ENCODE peak calls at places on chromosomes 7 and 10, in nine cellular contexts. K is kidney, U is brain microvascular endothelial cell, F is GM12865, B is heart right ventricle, G is colonic mucosa, Z is HCT116, S is right lobe of liver, I is AG10803. V is an unnamed sample.

GRCh38 chr7:151012921-151013347 is 11.4 kb downstream of the ATG9B start:
- DNase-seq in K (peak; percentile 69), I (peak; percentile 28), G (no peak), U (peak; percentile 33), F (no peak), Z (no peak), B (no peak), S (no peak), V (no peak)

GRCh38 chr10:73017955-73018480 is 63.4 kb upstream of the PLA2G12B start:
- DNase-seq in S (no peak), K (no peak), B (peak; percentile 23), U (no peak), F (no peak), I (peak; percentile 44), G (no peak), Z (no peak), V (peak; percentile 18)

GRCh38 chr7:14389052-14389988 is 399.9 kb upstream of the ETV1 start:
- DNase-seq in B (no peak), Z (no peak), S (no peak), U (no peak), F (no peak), I (no peak), G (no peak), K (no peak), V (no peak)

GRCh38 chr7:134744569-134744968 is 34.9 kb upstream of the CALD1 start:
- DNase-seq in S (no peak), F (no peak), I (no peak), G (no peak), U (no peak), K (no peak), Z (no peak), B (no peak), V (no peak)

GRCh38 chr7:139914306-139914747 is 85.3 kb downstream of the TBXAS1 start:
- DNase-seq in Z (no peak), G (no peak), F (no peak), S (no peak), K (no peak), B (no peak), I (peak; percentile 53), U (peak; percentile 18), V (peak; percentile 63)

GRCh38 chr7:51666751-51667150 is 350.1 kb upstream of the COBL start:
- DNase-seq in Z (no peak), B (no peak), S (no peak), K (no peak), U (no peak), G (no peak), F (no peak), I (no peak), V (no peak)

GRCh38 chr10:75230600-75231038 is 5.1 kb downstream of the COMTD1 start:
- DNase-seq in K (peak; percentile 94), U (peak; percentile 92), B (peak; percentile 90), S (peak; percentile 89), I (peak; percentile 83), G (peak; percentile 94), Z (peak; percentile 67), F (peak; percentile 93), V (peak; percentile 87)

GRCh38 chr10:36349445-36350063 is 707.5 kb upstream of the FZD8 start:
- DNase-seq in Z (no peak), I (peak; percentile 88), S (no peak), K (no peak), G (no peak), B (no peak), U (peak; percentile 95), F (no peak), V (peak; percentile 67)

GRCh38 chr7:126727930-126728331 is 524.8 kb downstream of the GRM8 start:
- DNase-seq in B (no peak), S (no peak), U (peak; percentile 83), G (no peak), I (peak; percentile 35), F (no peak), K (no peak), Z (no peak), V (no peak)

GRCh38 chr10:119132521-119133345 is 28.8 kb downstream of the DENND10 start:
- DNase-seq in B (no peak), F (no peak), S (no peak), U (no peak), I (no peak), G (no peak), K (no peak), Z (no peak), V (no peak)

GRCh38 chr7:24932389-24932788 is 47.6 kb downstream of the OSBPL3 start:
- DNase-seq in K (no peak), U (no peak), G (no peak), I (no peak), S (no peak), Z (no peak), F (no peak), B (no peak), V (no peak)

DNA sequence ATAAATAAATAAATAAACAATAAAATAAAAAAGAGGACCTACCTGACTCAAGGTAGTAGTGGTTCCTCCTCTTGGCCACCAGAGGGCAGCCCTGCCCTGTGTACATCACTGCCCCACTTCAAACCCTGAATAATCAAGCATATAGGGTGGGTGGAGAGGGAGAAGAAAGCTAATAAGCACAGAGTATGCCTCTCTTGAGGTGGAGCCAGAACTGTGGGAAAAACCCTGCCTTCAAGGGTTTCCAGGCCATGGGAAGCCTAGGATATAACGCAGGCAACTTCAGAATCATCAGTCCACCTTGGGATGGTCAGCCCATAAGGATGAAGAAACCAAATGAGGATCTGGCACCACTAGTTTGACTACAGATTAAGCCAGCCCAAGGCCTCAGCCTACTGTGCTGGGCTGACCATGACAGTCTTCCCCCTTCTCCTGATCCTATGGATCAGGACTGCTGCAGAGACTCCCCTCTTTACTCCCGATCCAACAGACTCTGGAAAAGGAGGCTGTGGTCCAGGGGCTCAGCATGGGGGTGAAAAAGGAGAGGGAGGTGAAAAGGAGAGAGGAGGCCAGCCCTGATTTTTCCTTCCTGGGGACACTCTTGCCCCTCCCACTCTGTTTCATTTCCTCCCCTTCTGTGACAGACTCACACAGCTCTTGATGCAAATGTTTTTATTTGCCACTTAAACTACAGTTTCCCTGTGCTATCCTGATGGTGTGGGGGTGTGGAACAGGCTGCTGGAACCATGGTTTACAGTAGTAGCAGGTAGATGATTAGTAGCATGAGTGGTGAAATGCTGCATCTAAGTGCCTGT is 10.1 kb downstream of the AVPI1 start:
- DNase-seq in F (peak; percentile 66), Z (no peak), G (no peak), B (no peak), S (no peak), K (no peak), U (no peak), I (peak; percentile 63), V (peak; percentile 64)
- TF ChIP-seq CTCF in F (peak; percentile 88), Z (peak; percentile 88), G (peak; percentile 87), B (peak; percentile 80), S (peak; percentile 93), K (peak; percentile 84), U (peak; percentile 89), I (peak; percentile 94), V (peak; percentile 91)

GRCh38 chr10:105974803-105975456 is 1189.6 kb downstream of the SORCS1 start:
- DNase-seq in F (peak; percentile 60), K (no peak), B (peak; percentile 14), I (peak; percentile 29), U (no peak), G (no peak), Z (no peak), S (peak; percentile 52), V (peak; percentile 34)
- H3K4me3 ChIP-seq in F (peak overlapping the region; percentile 4), K (peak overlapping the region; percentile 29), B (no peak overlapping the region), I (peak overlapping the region; percentile 46), U (no peak overlapping the region), G (no peak overlapping the region), Z (no peak overlapping the region), S (peak overlapping the region; percentile 32), V (peak overlapping the region; percentile 11)

DNA sequence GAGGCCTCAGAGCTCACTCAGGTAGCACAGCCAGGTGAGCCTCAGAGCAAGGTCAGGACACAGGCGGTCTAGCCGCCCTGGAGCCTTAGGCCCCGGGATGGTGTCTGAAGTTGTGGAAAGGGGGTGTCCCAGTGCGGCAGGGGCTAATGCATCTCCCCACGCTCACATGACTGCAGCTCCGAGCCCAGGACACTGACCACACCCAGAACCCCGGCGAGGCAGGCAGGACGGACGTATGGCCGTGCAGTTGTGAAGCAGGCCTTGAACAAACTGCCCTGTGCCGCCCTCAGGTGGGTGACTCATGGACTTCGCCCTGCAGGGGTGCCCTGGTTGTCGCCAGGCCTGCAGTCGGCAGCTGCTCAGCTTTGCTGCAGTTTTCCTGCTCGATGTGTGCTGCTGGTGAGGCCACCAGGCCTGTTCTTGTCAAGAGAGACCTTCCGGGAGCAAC is 5.0 kb upstream of the PRKAR1B start:
- DNase-seq in S (peak; percentile 79), I (no peak), K (no peak), B (peak; percentile 66), Z (peak; percentile 24), F (peak; percentile 17), G (peak; percentile 86), U (peak; percentile 24), V (peak; percentile 47)
- TF ChIP-seq CTCF in S (peak; percentile 18), I (no peak), K (peak; percentile 20), B (peak; percentile 52), Z (no peak), F (peak; percentile 16), G (peak; percentile 27), U (peak; percentile 20), V (peak; percentile 42)

GRCh38 chr7:36533717-36534116 is 144.1 kb downstream of the ANLN start:
- DNase-seq in G (no peak), K (no peak), Z (no peak), I (no peak), B (no peak), F (no peak), U (no peak), S (no peak), V (no peak)

GRCh38 chr7:36532981-36533499 is 143.4 kb downstream of the ANLN start:
- DNase-seq in S (no peak), K (no peak), G (no peak), Z (no peak), U (no peak), B (no peak), F (no peak), I (no peak), V (no peak)

GRCh38 chr7:36538126-36538525 is 148.5 kb downstream of the ANLN start:
- DNase-seq in U (no peak), B (no peak), F (no peak), K (no peak), Z (no peak), I (no peak), S (no peak), G (no peak), V (no peak)

DNA sequence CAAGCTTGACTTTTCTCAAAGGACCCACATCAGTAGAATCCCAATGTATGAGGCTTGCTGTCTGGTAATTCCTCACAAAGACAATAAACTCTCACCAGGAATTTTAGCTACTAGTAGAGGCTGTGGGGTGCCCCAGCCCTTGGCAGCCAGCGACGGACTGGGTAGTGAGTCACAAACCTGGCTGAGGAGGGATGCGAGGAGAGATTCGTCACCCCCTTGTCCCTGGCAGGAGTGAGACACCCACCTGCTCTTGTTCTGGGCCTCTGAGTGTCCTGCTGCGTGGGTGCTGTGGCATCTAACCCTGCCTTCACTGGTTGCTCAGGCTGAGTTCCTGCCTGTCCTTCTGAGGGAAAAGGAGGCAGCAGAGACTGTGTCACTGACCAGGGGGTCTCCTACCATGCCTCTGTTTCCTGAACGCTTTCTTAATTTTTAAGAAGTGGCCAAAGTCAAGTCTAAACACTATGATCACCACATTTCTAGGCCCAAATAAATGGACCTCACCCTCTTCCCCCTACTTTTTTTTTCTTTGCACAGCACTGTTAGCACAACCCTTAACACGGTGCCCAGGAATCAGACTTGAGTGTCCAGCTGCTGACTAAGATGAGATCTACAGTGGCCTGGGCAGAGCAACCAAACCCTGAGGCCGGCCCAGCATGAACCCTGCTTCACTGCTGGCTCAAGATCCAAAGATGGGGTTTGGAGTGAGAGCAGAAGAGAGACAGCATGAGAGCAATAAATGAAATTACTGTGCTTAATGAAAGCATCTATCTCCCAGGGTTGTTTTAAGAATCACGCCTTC is 146.4 kb downstream of the ANLN start:
- DNase-seq in Z (no peak), G (no peak), K (no peak), S (no peak), U (no peak), I (no peak), B (no peak), F (no peak), V (no peak)
- H3K4me3 ChIP-seq in Z (no peak overlapping the region), G (no peak overlapping the region), K (no peak overlapping the region), S (no peak overlapping the region), U (no peak overlapping the region), I (no peak overlapping the region), B (no peak overlapping the region), F (no peak overlapping the region), V (no peak overlapping the region)